ENCODE peak calls at places on chromosomes 1 and 21, in four cellular contexts. B, Z, X and D are unnamed samples.

GRCh38 chr21:32184485-32184884 is 94.4 kb downstream of the MIS18A start:
- DNase-seq in Z (no peak), B (no peak), X (no peak), D (no peak)

GRCh38 chr1:117127840-117128239 is 6.3 kb upstream of the TRIM45 start:
- DNase-seq in Z (no peak), B (no peak), X (no peak), D (no peak)

GRCh38 chr21:25578070-25578961 is 29.0 kb downstream of the MRPL39 start:
- DNase-seq in Z (no peak), X (no peak), B (peak), D (no peak)

GRCh38 chr1:31666290-31666963 is 21.8 kb upstream of the PEF1 start:
- DNase-seq in B (peak), X (peak), Z (peak), D (peak)

GRCh38 chr1:156376958-156377919 is 8.2 kb downstream of the RHBG start:
- DNase-seq in B (no peak), Z (no peak), X (no peak), D (no peak)

GRCh38 chr1:167082511-167083027 is 7.6 kb downstream of the GPA33 start:
- DNase-seq in Z (no peak), X (peak), B (no peak), D (no peak)

GRCh38 chr1:171140466-171140865 is 44.6 kb upstream of the FMO2 start:
- DNase-seq in Z (no peak), X (no peak), B (no peak), D (no peak)

GRCh38 chr1:171585715-171586114 is 36.3 kb upstream of the MYOCOS start:
- DNase-seq in X (no peak), B (no peak), Z (no peak), D (no peak)

GRCh38 chr1:37875833-37876232 is 16.4 kb upstream of the MTF1 start:
- DNase-seq in B (no peak), X (no peak), Z (no peak), D (no peak)

GRCh38 chr1:156627313-156627880 is 8.2 kb downstream of the HAPLN2 start:
- DNase-seq in Z (no peak), X (peak), B (peak), D (no peak)

GRCh38 chr21:29499734-29500343 is 201.1 kb downstream of the BACH1 start:
- DNase-seq in X (no peak), Z (no peak), B (peak), D (no peak)

GRCh38 chr1:229572286-229572685 is 13.8 kb upstream of the ABCB10 start:
- DNase-seq in X (no peak), Z (no peak), B (no peak), D (no peak)

GRCh38 chr1:172108494-172108893 is 267.2 kb downstream of the DNM3 start:
- DNase-seq in X (no peak), Z (no peak), B (no peak), D (no peak)

GRCh38 chr1:56526571-56527174 is 52.7 kb downstream of the PLPP3 start:
- DNase-seq in Z (no peak), X (peak), B (peak), D (no peak)

GRCh38 chr1:12769031-12769430 is 4.5 kb upstream of the PRAMEF12 start:
- DNase-seq in X (no peak), Z (no peak), B (no peak), D (no peak)

GRCh38 chr1:245962453-245962852 is 544.6 kb downstream of the SMYD3 start:
- DNase-seq in B (no peak), X (no peak), Z (no peak), D (no peak)

GRCh38 chr1:111754964-111755320 is 759 bp upstream of the DDX20 start:
- DNase-seq in B (peak), X (peak), Z (peak), D (no peak)

GRCh38 chr1:85203573-85204169 is 2.9 kb upstream of the SYDE2 start:
- DNase-seq in B (no peak), Z (no peak), X (no peak), D (no peak)

GRCh38 chr1:1407957-1408318 is 845 bp upstream of the MRPL20 start:
- DNase-seq in B (no peak), X (no peak), Z (no peak), D (no peak)

GRCh38 chr1:157124855-157125254 is 13.3 kb downstream of the ETV3 start:
- DNase-seq in X (no peak), Z (no peak), B (no peak), D (no peak)

GRCh38 chr1:54405894-54406293 is 300 bp downstream of the SSBP3 start:
- DNase-seq in Z (peak), B (no peak), X (no peak), D (no peak)

GRCh38 chr1:205569411-205570172 is 62.2 kb downstream of the ELK4 start:
- DNase-seq in B (no peak), X (no peak), Z (no peak), D (peak)

GRCh38 chr1:101237229-101237837 is 514 bp downstream of the S1PR1 start:
- DNase-seq in Z (no peak), B (peak), X (peak), D (no peak)

GRCh38 chr1:84300991-84301758 is at the start of gene SAMD13:
- DNase-seq in X (peak), B (peak), Z (peak), D (peak)

GRCh38 chr1:204695692-204696091 is 10.2 kb upstream of the LRRN2 start:
- DNase-seq in Z (no peak), X (no peak), B (no peak), D (no peak)

GRCh38 chr1:47207811-47208373 is 18.1 kb upstream of the PDZK1IP1 start:
- DNase-seq in Z (no peak), B (peak), X (no peak), D (no peak)

GRCh38 chr1:9443913-9444445 is 95.3 kb upstream of the SLC25A33 start:
- DNase-seq in B (peak), Z (no peak), X (no peak), D (no peak)

GRCh38 chr1:190001187-190001586 is 476.5 kb downstream of the BRINP3 start:
- DNase-seq in B (peak), Z (no peak), X (no peak), D (no peak)

GRCh38 chr1:112983540-112984131 is 27.6 kb upstream of the SLC16A1 start:
- DNase-seq in Z (no peak), B (no peak), X (no peak), D (no peak)

DNA sequence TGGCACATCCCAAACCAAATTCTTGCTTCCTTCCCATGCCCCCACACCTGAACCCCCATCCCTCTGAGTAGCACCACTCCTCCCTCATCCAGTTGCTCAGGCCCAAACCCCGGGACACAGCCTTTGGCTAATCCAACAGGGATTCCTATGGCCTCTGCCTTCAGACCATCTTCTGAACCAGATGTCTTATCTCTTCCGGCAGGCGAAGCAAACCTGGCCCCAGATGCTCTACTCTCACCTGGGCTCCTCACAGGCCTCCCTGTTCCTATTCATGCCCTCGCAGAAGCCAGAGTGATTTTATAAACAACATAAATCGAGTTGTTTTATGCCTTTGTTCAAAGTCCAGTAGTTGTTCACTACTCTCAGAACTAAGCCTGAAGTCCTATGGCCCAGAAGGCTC is 12.5 kb upstream of the KCNA2 start:
- DNase-seq in X (no peak), B (no peak), Z (no peak), D (no peak)
- H3K4me3 ChIP-seq in X (no peak), B (no peak), Z (no peak), D (no peak)

GRCh38 chr1:29646161-29646775 is 409.9 kb downstream of the PTPRU start:
- DNase-seq in X (no peak), B (no peak), Z (no peak), D (no peak)

GRCh38 chr1:29643838-29644440 is 407.6 kb downstream of the PTPRU start:
- DNase-seq in B (no peak), X (no peak), Z (no peak), D (no peak)

GRCh38 chr1:29643281-29643680 is 407.0 kb downstream of the PTPRU start:
- DNase-seq in Z (no peak), X (no peak), B (no peak), D (no peak)

GRCh38 chr1:29645586-29645985 is 409.3 kb downstream of the PTPRU start:
- DNase-seq in Z (no peak), X (no peak), B (no peak), D (no peak)

DNA sequence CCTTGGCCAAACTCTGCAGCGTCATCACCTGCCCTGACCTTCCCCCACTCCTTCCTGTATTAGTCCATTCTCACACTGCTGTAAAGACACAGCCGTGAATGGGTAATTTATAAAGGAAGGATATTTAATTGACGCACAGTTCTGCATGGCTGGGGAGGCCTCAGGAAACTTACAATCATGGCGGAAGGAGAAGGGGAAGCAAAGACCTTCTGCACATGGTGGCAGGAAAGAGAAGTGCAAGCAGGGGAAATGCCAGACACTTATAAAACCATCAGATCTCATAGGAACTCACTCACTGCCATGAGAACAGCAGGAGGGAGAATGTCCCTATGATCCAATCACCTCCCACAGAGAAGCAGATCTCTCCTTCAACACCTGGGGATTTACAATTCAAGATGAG is 408.5 kb downstream of the PTPRU start:
- DNase-seq in B (no peak), X (no peak), Z (no peak), D (no peak)
- TF ChIP-seq CTCF in B (no peak), X (no peak), Z (no peak), D (no peak)

DNA sequence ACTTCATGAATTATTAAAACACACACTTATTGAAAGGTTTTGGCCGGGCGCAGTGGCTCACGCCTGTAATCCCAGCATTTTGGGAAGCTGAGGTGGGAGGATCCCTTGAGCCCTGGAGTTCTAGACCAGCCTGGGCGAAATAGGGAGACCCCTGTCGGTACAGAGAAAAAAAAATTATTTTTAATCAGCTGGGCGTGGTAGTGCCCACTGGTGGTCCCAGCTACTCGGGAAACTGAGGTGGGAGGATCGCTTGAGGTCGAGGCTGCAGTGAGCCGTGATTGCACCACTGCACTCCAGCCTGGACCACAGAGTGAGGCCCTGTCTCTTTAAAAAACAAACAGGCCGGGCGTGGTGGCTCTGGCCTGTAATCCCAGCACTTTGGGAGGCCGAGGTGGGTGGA is 1.7 kb downstream of the GABPB2 start:
- DNase-seq in X (no peak), Z (no peak), B (no peak), D (no peak)
- H3K4me3 ChIP-seq in X (no peak), Z (no peak), B (no peak), D (no peak)

GRCh38 chr1:15288173-15288926 is 41.3 kb downstream of the FHAD1 start:
- DNase-seq in Z (no peak), B (no peak), X (no peak), D (no peak)
- TF ChIP-seq CTCF in Z (no peak), B (no peak), X (no peak), D (no peak)

GRCh38 chr1:24321150-24321549 is 2.0 kb downstream of the GRHL3 start:
- DNase-seq in B (no peak), Z (no peak), X (peak), D (no peak)
- H3K4me3 ChIP-seq in B (no peak), Z (no peak), X (no peak), D (no peak)

DNA sequence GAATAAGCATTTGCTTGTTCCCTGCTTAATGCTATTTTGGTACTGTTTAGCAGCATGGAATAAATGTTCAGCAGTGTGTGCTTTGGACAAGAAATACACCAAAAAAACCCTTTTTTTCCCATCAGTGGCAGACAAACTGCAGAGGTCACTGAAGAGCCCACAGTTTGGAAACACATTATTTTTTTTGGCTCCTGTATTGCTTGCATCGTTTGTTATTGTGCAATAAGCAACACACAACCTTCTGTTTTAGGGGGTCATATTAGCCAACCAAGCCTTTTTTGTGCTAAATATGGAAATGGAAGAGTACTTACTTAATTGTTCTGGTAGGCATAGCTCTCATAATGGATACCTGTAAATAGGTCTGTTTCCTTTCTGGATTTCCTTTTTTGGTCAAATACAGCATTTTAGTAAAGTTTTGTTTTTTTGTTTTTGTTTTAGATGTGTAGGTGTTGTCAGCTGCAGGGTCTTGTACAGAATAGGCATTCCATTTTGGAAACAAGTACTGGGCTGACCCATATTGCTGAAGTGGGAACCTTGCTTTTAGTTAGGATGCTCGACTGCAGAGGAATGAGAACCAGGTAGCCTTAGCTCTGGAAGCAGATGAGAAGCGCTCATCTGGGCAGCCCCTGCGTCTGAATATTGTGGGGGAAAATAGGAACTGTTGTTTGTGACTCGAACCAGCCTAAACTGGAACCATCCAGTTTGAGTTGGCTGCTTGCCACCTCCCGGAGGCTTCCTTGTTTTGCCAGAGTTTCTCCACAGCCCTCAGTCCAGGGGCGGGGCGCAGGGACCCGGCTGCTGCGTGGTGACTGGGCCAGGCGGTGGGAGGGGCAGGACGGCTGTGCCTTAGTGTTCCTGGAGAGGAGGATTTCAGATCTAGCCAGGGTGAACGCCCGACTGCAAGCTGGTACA is 38.5 kb downstream of the SPEN start:
- DNase-seq in X (peak), Z (peak), B (peak), D (peak)
- TF ChIP-seq CTCF in X (no peak), Z (no peak), B (peak), D (peak)

GRCh38 chr1:27774654-27775053 is 1.6 kb downstream of the STX12 start:
- DNase-seq in B (no peak), Z (no peak), X (no peak), D (no peak)
- H3K4me3 ChIP-seq in B (peak), Z (no peak), X (no peak), D (peak)